ENCODE peak calls at places on chromosomes 2 and 18, in six cellular contexts. One of them, this sample, is unnamed.

GRCh38 chr2:207993141-207993763 is 32.1 kb downstream of the PLEKHM3 start:
- DNase-seq in ascending aorta: no peak
- DNase-seq in D341Med: no peak
- DNase-seq in CD4-positive, CD25-positive, alpha-beta regulatory T cell: no peak
- DNase-seq in GOT3: no peak
- DNase-seq in nephron progenitor cell: no peak
- DNase-seq in this sample: no peak

GRCh38 chr2:64104944-64105343 is 39.3 kb downstream of the PELI1 start:
- DNase-seq in ascending aorta: no peak
- DNase-seq in D341Med: no peak
- DNase-seq in CD4-positive, CD25-positive, alpha-beta regulatory T cell: no peak
- DNase-seq in GOT3: no peak
- DNase-seq in nephron progenitor cell: no peak
- DNase-seq in this sample: no peak

GRCh38 chr18:13611616-13612110 is 114.7 kb downstream of the FAM210A start:
- DNase-seq in ascending aorta: no peak
- DNase-seq in D341Med: no peak
- DNase-seq in CD4-positive, CD25-positive, alpha-beta regulatory T cell: no peak
- DNase-seq in GOT3: no peak
- DNase-seq in nephron progenitor cell: peak; percentile 31
- DNase-seq in this sample: no peak

GRCh38 chr2:37766087-37766486 is 94.6 kb upstream of the CDC42EP3 start:
- DNase-seq in ascending aorta: no peak
- DNase-seq in D341Med: no peak
- DNase-seq in CD4-positive, CD25-positive, alpha-beta regulatory T cell: no peak
- DNase-seq in GOT3: no peak
- DNase-seq in nephron progenitor cell: no peak
- DNase-seq in this sample: no peak

GRCh38 chr2:222842517-222843174 is 18.2 kb upstream of the ACSL3 start:
- DNase-seq in ascending aorta: no peak
- DNase-seq in D341Med: no peak
- DNase-seq in CD4-positive, CD25-positive, alpha-beta regulatory T cell: no peak
- DNase-seq in GOT3: no peak
- DNase-seq in nephron progenitor cell: no peak
- DNase-seq in this sample: no peak

GRCh38 chr2:210226186-210226585 is 939 bp upstream of the ACADL start:
- DNase-seq in ascending aorta: no peak
- DNase-seq in D341Med: no peak
- DNase-seq in CD4-positive, CD25-positive, alpha-beta regulatory T cell: no peak
- DNase-seq in GOT3: no peak
- DNase-seq in nephron progenitor cell: no peak
- DNase-seq in this sample: no peak

GRCh38 chr2:128448331-128449225 is 129.9 kb upstream of the HS6ST1 start:
- DNase-seq in ascending aorta: peak; percentile 57
- DNase-seq in D341Med: peak; percentile 10
- DNase-seq in CD4-positive, CD25-positive, alpha-beta regulatory T cell: no peak
- DNase-seq in GOT3: no peak
- DNase-seq in nephron progenitor cell: no peak
- DNase-seq in this sample: no peak

GRCh38 chr2:43212216-43212828 is 14.1 kb downstream of the ZFP36L2 start:
- DNase-seq in ascending aorta: no peak
- DNase-seq in D341Med: no peak
- DNase-seq in CD4-positive, CD25-positive, alpha-beta regulatory T cell: no peak
- DNase-seq in GOT3: no peak
- DNase-seq in nephron progenitor cell: no peak
- DNase-seq in this sample: no peak

GRCh38 chr2:100214265-100214961 is 72.0 kb upstream of the AFF3 start:
- DNase-seq in ascending aorta: no peak
- DNase-seq in D341Med: no peak
- DNase-seq in CD4-positive, CD25-positive, alpha-beta regulatory T cell: no peak
- DNase-seq in GOT3: no peak
- DNase-seq in nephron progenitor cell: no peak
- DNase-seq in this sample: no peak

GRCh38 chr2:73177645-73178255 is 24.6 kb upstream of the NOTO start:
- DNase-seq in ascending aorta: no peak
- DNase-seq in D341Med: no peak
- DNase-seq in CD4-positive, CD25-positive, alpha-beta regulatory T cell: no peak
- DNase-seq in GOT3: no peak
- DNase-seq in nephron progenitor cell: no peak
- DNase-seq in this sample: no peak

GRCh38 chr18:33577688-33578370 is at the start of gene ASXL3:
- DNase-seq in ascending aorta: peak; percentile 76
- DNase-seq in D341Med: peak; percentile 85
- DNase-seq in CD4-positive, CD25-positive, alpha-beta regulatory T cell: no peak
- DNase-seq in GOT3: no peak
- DNase-seq in nephron progenitor cell: peak; percentile 68
- DNase-seq in this sample: no peak

GRCh38 chr2:187853413-187853812 is 299.2 kb upstream of the TFPI start:
- DNase-seq in ascending aorta: no peak
- DNase-seq in D341Med: no peak
- DNase-seq in CD4-positive, CD25-positive, alpha-beta regulatory T cell: no peak
- DNase-seq in GOT3: no peak
- DNase-seq in nephron progenitor cell: no peak
- DNase-seq in this sample: no peak

GRCh38 chr2:231199219-231199618 is 788 bp downstream of the ARMC9 start:
- DNase-seq in ascending aorta: no peak
- DNase-seq in D341Med: no peak
- DNase-seq in CD4-positive, CD25-positive, alpha-beta regulatory T cell: no peak
- DNase-seq in GOT3: no peak
- DNase-seq in nephron progenitor cell: no peak
- DNase-seq in this sample: no peak

GRCh38 chr2:109377976-109378375 is 235.8 kb downstream of the SEPTIN10 start:
- DNase-seq in ascending aorta: peak; percentile 42
- DNase-seq in D341Med: no peak
- DNase-seq in CD4-positive, CD25-positive, alpha-beta regulatory T cell: no peak
- DNase-seq in GOT3: no peak
- DNase-seq in nephron progenitor cell: no peak
- DNase-seq in this sample: no peak

GRCh38 chr2:104733544-104733943 is 120.4 kb upstream of the POU3F3 start:
- DNase-seq in ascending aorta: no peak
- DNase-seq in D341Med: peak; percentile 25
- DNase-seq in CD4-positive, CD25-positive, alpha-beta regulatory T cell: no peak
- DNase-seq in GOT3: no peak
- DNase-seq in nephron progenitor cell: no peak
- DNase-seq in this sample: no peak

GRCh38 chr2:140759431-140760156 is 1371.2 kb downstream of the LRP1B start:
- DNase-seq in ascending aorta: no peak
- DNase-seq in D341Med: no peak
- DNase-seq in CD4-positive, CD25-positive, alpha-beta regulatory T cell: no peak
- DNase-seq in GOT3: no peak
- DNase-seq in nephron progenitor cell: no peak
- DNase-seq in this sample: no peak

GRCh38 chr2:232142049-232142448 is 180.5 kb downstream of the DIS3L2 start:
- DNase-seq in ascending aorta: no peak
- DNase-seq in D341Med: peak; percentile 67
- DNase-seq in CD4-positive, CD25-positive, alpha-beta regulatory T cell: no peak
- DNase-seq in GOT3: no peak
- DNase-seq in nephron progenitor cell: peak; percentile 23
- DNase-seq in this sample: no peak

GRCh38 chr2:63926800-63927199 is 85.1 kb downstream of the UGP2 start:
- DNase-seq in ascending aorta: no peak
- DNase-seq in D341Med: no peak
- DNase-seq in CD4-positive, CD25-positive, alpha-beta regulatory T cell: no peak
- DNase-seq in GOT3: no peak
- DNase-seq in nephron progenitor cell: no peak
- DNase-seq in this sample: no peak